ENCODE peak calls at places on chromosomes 13 and 19, in six cellular contexts. T is body of pancreas, L is HEK293T, O is naive B cell, X is nephron progenitor cell, B is ascending aorta. C is an unnamed sample.

GRCh38 chr19:16036397-16036925 is 39.8 kb upstream of the TPM4 start:
- DNase-seq in T (no peak), X (no peak), L (no peak), O (no peak), B (no peak), C (no peak)

GRCh38 chr19:45630463-45630862 is 8.7 kb downstream of the EML2 start:
- DNase-seq in O (no peak), T (no peak), B (no peak), X (no peak), L (no peak), C (no peak)

GRCh38 chr19:15469513-15470297 is 5.4 kb upstream of the RASAL3 start:
- DNase-seq in X (no peak), O (peak), B (no peak), T (no peak), L (no peak), C (no peak)

GRCh38 chr19:8571006-8571411 is 6.2 kb downstream of the MYO1F start:
- DNase-seq in L (no peak), B (no peak), T (peak), O (no peak), X (no peak), C (no peak)

GRCh38 chr13:113632706-113633484 is 25.1 kb downstream of the ATP4B start:
- DNase-seq in T (no peak), B (no peak), L (no peak), X (no peak), O (no peak), C (peak)

GRCh38 chr19:17105548-17105947 is 30.0 kb downstream of the MYO9B start:
- DNase-seq in L (no peak), X (no peak), B (no peak), O (peak), T (no peak), C (no peak)

GRCh38 chr19:54561840-54562239 is 11.8 kb upstream of the LILRA2 start:
- DNase-seq in T (no peak), X (no peak), O (no peak), L (no peak), B (no peak), C (no peak)

GRCh38 chr13:37175996-37176395 is 70.5 kb upstream of the CSNK1A1L start:
- DNase-seq in X (no peak), O (no peak), B (no peak), T (no peak), L (no peak), C (no peak)

GRCh38 chr13:97231832-97232201 is 9.7 kb downstream of the MBNL2 start:
- DNase-seq in T (no peak), O (no peak), L (no peak), X (no peak), B (no peak), C (no peak)

GRCh38 chr13:112615391-112615790 is 27.4 kb upstream of the TUBGCP3 start:
- DNase-seq in X (no peak), T (no peak), L (no peak), B (no peak), O (no peak), C (no peak)

GRCh38 chr19:39341122-39341719 is 1.0 kb upstream of the SAMD4B start:
- DNase-seq in X (peak), O (no peak), B (peak), L (peak), T (no peak), C (peak)

GRCh38 chr19:7099597-7099921 is 30.1 kb downstream of the ZNF557 start:
- DNase-seq in B (no peak), X (peak), L (no peak), T (no peak), O (no peak), C (peak)

GRCh38 chr19:15128162-15128770 is 21.1 kb downstream of the SYDE1 start:
- DNase-seq in T (no peak), B (peak), O (no peak), X (no peak), L (no peak), C (no peak)

GRCh38 chr13:24851546-24851945 is 87.6 kb downstream of the RNF17 start:
- DNase-seq in B (no peak), L (no peak), O (no peak), X (no peak), T (no peak), C (no peak)

GRCh38 chr13:71864981-71865857 is 1.8 kb downstream of the DACH1 start:
- DNase-seq in T (peak), O (no peak), L (peak), X (peak), B (peak), C (peak)

GRCh38 chr13:44244288-44244687 is 129.3 kb upstream of the SERP2 start:
- DNase-seq in L (no peak), T (no peak), O (no peak), B (no peak), X (no peak), C (no peak)

GRCh38 chr19:48726573-48726972 is 7.0 kb upstream of the MAMSTR start:
- DNase-seq in L (no peak), X (no peak), T (no peak), B (no peak), O (peak), C (no peak)

GRCh38 chr19:844300-844971 is 3.6 kb downstream of the PRTN3 start:
- DNase-seq in X (no peak), B (no peak), T (no peak), O (no peak), L (no peak), C (no peak)